ENCODE peak calls at places on chromosomes 2 and 18, in five cellular contexts. One of them, this sample, is unnamed.

GRCh38 chr2:165281387-165281786 is 42.2 kb downstream of the SCN2A start:
- DNase-seq in tibial nerve: no peak
- DNase-seq in foreskin keratinocyte: peak
- DNase-seq in T-helper 9 cell: no peak
- DNase-seq in memory B cell: no peak
- DNase-seq in this sample: no peak

GRCh38 chr2:221347471-221347870 is 224.6 kb downstream of the EPHA4 start:
- DNase-seq in tibial nerve: no peak
- DNase-seq in foreskin keratinocyte: peak
- DNase-seq in T-helper 9 cell: no peak
- DNase-seq in memory B cell: no peak
- DNase-seq in this sample: no peak

GRCh38 chr2:203878060-203878459 is 10.5 kb downstream of the CTLA4 start:
- DNase-seq in tibial nerve: no peak
- DNase-seq in foreskin keratinocyte: peak
- DNase-seq in T-helper 9 cell: no peak
- DNase-seq in memory B cell: no peak
- DNase-seq in this sample: no peak

GRCh38 chr2:73995810-73996209 is 11.1 kb downstream of the TET3 start:
- DNase-seq in tibial nerve: no peak
- DNase-seq in foreskin keratinocyte: no peak
- DNase-seq in T-helper 9 cell: no peak
- DNase-seq in memory B cell: no peak
- DNase-seq in this sample: no peak

GRCh38 chr2:54880428-54880827 is 157.0 kb downstream of the EML6 start:
- DNase-seq in tibial nerve: no peak
- DNase-seq in foreskin keratinocyte: no peak
- DNase-seq in T-helper 9 cell: no peak
- DNase-seq in memory B cell: no peak
- DNase-seq in this sample: no peak

GRCh38 chr18:10560457-10561045 is 34.7 kb downstream of the NAPG start:
- DNase-seq in tibial nerve: peak
- DNase-seq in foreskin keratinocyte: peak
- DNase-seq in T-helper 9 cell: peak
- DNase-seq in memory B cell: peak
- DNase-seq in this sample: peak

GRCh38 chr18:12155996-12156395 is 62.4 kb downstream of the ANKRD62 start:
- DNase-seq in tibial nerve: no peak
- DNase-seq in foreskin keratinocyte: no peak
- DNase-seq in T-helper 9 cell: no peak
- DNase-seq in memory B cell: no peak
- DNase-seq in this sample: no peak

GRCh38 chr2:174117951-174118930 is 130.1 kb downstream of the OLA1 start:
- DNase-seq in tibial nerve: no peak
- DNase-seq in foreskin keratinocyte: peak
- DNase-seq in T-helper 9 cell: no peak
- DNase-seq in memory B cell: no peak
- DNase-seq in this sample: no peak

GRCh38 chr18:13572721-13573120 is 153.6 kb downstream of the FAM210A start:
- DNase-seq in tibial nerve: no peak
- DNase-seq in foreskin keratinocyte: no peak
- DNase-seq in T-helper 9 cell: no peak
- DNase-seq in memory B cell: no peak
- DNase-seq in this sample: no peak

GRCh38 chr2:179661986-179662385 is 199.4 kb downstream of the ZNF385B start:
- DNase-seq in tibial nerve: no peak
- DNase-seq in foreskin keratinocyte: no peak
- DNase-seq in T-helper 9 cell: no peak
- DNase-seq in memory B cell: no peak
- DNase-seq in this sample: no peak

GRCh38 chr2:186503827-186504606 is 18.0 kb downstream of the ZC3H15 start:
- DNase-seq in tibial nerve: no peak
- DNase-seq in foreskin keratinocyte: peak
- DNase-seq in T-helper 9 cell: no peak
- DNase-seq in memory B cell: no peak
- DNase-seq in this sample: no peak

GRCh38 chr18:23438046-23438377 is 15.1 kb upstream of the RIOK3 start:
- DNase-seq in tibial nerve: no peak
- DNase-seq in foreskin keratinocyte: peak
- DNase-seq in T-helper 9 cell: no peak
- DNase-seq in memory B cell: no peak
- DNase-seq in this sample: no peak

GRCh38 chr2:228699400-228699799 is 517.9 kb upstream of the SPHKAP start:
- DNase-seq in tibial nerve: no peak
- DNase-seq in foreskin keratinocyte: peak
- DNase-seq in T-helper 9 cell: no peak
- DNase-seq in memory B cell: no peak
- DNase-seq in this sample: no peak

GRCh38 chr2:112869258-112869842 is 32.8 kb upstream of the IL1B start:
- DNase-seq in tibial nerve: peak
- DNase-seq in foreskin keratinocyte: peak
- DNase-seq in T-helper 9 cell: no peak
- DNase-seq in memory B cell: no peak
- DNase-seq in this sample: no peak

GRCh38 chr2:149735237-149735958 is 147.8 kb upstream of the MMADHC start:
- DNase-seq in tibial nerve: no peak
- DNase-seq in foreskin keratinocyte: no peak
- DNase-seq in T-helper 9 cell: no peak
- DNase-seq in memory B cell: no peak
- DNase-seq in this sample: no peak

GRCh38 chr2:190529486-190530104 is 4.9 kb downstream of the NEMP2 start:
- DNase-seq in tibial nerve: no peak
- DNase-seq in foreskin keratinocyte: no peak
- DNase-seq in T-helper 9 cell: no peak
- DNase-seq in memory B cell: no peak
- DNase-seq in this sample: no peak

GRCh38 chr2:200377774-200378336 is 71.4 kb downstream of the SPATS2L start:
- DNase-seq in tibial nerve: no peak
- DNase-seq in foreskin keratinocyte: no peak
- DNase-seq in T-helper 9 cell: no peak
- DNase-seq in memory B cell: no peak
- DNase-seq in this sample: no peak

GRCh38 chr2:233972941-233973575 is 55.9 kb downstream of the TRPM8 start:
- DNase-seq in tibial nerve: no peak
- DNase-seq in foreskin keratinocyte: peak
- DNase-seq in T-helper 9 cell: no peak
- DNase-seq in memory B cell: no peak
- DNase-seq in this sample: no peak

GRCh38 chr18:59270689-59271257 is 2.5 kb downstream of the RAX start:
- DNase-seq in tibial nerve: no peak
- DNase-seq in foreskin keratinocyte: no peak
- DNase-seq in T-helper 9 cell: no peak
- DNase-seq in memory B cell: no peak
- DNase-seq in this sample: no peak

GRCh38 chr2:1788478-1788959 is 44.2 kb upstream of the PXDN start:
- DNase-seq in tibial nerve: no peak
- DNase-seq in foreskin keratinocyte: no peak
- DNase-seq in T-helper 9 cell: no peak
- DNase-seq in memory B cell: no peak
- DNase-seq in this sample: no peak

GRCh38 chr2:191155608-191156071 is 4.8 kb upstream of the STAT4 start:
- DNase-seq in tibial nerve: no peak
- DNase-seq in foreskin keratinocyte: no peak
- DNase-seq in T-helper 9 cell: no peak
- DNase-seq in memory B cell: no peak
- DNase-seq in this sample: no peak

GRCh38 chr2:237258146-237258545 is 155.8 kb downstream of the COL6A3 start:
- DNase-seq in tibial nerve: no peak
- DNase-seq in foreskin keratinocyte: no peak
- DNase-seq in T-helper 9 cell: no peak
- DNase-seq in memory B cell: no peak
- DNase-seq in this sample: no peak

GRCh38 chr2:204681412-204681811 is 136.1 kb downstream of the PARD3B start:
- DNase-seq in tibial nerve: no peak
- DNase-seq in foreskin keratinocyte: peak
- DNase-seq in T-helper 9 cell: no peak
- DNase-seq in memory B cell: no peak
- DNase-seq in this sample: no peak

GRCh38 chr2:168192839-168193616 is 54.4 kb downstream of the STK39 start:
- DNase-seq in tibial nerve: no peak
- DNase-seq in foreskin keratinocyte: no peak
- DNase-seq in T-helper 9 cell: peak
- DNase-seq in memory B cell: peak
- DNase-seq in this sample: no peak

GRCh38 chr2:451495-451894 is 163.6 kb upstream of the ALKAL2 start:
- DNase-seq in tibial nerve: no peak
- DNase-seq in foreskin keratinocyte: no peak
- DNase-seq in T-helper 9 cell: no peak
- DNase-seq in memory B cell: no peak
- DNase-seq in this sample: no peak

GRCh38 chr2:176035013-176035691 is 33.1 kb upstream of the LNPK start:
- DNase-seq in tibial nerve: no peak
- DNase-seq in foreskin keratinocyte: no peak
- DNase-seq in T-helper 9 cell: no peak
- DNase-seq in memory B cell: no peak
- DNase-seq in this sample: no peak

GRCh38 chr18:64244571-64244970 is 95.7 kb upstream of the LINC00305 start:
- DNase-seq in tibial nerve: no peak
- DNase-seq in foreskin keratinocyte: no peak
- DNase-seq in T-helper 9 cell: no peak
- DNase-seq in memory B cell: no peak
- DNase-seq in this sample: no peak

GRCh38 chr2:161586517-161587167 is 37.6 kb upstream of the SLC4A10 start:
- DNase-seq in tibial nerve: no peak
- DNase-seq in foreskin keratinocyte: peak
- DNase-seq in T-helper 9 cell: no peak
- DNase-seq in memory B cell: no peak
- DNase-seq in this sample: no peak

GRCh38 chr2:232028071-232028470 is 66.6 kb downstream of the DIS3L2 start:
- DNase-seq in tibial nerve: no peak
- DNase-seq in foreskin keratinocyte: no peak
- DNase-seq in T-helper 9 cell: no peak
- DNase-seq in memory B cell: no peak
- DNase-seq in this sample: no peak

GRCh38 chr2:52862801-52863200 is 904.8 kb upstream of the CHAC2 start:
- DNase-seq in tibial nerve: no peak
- DNase-seq in foreskin keratinocyte: peak
- DNase-seq in T-helper 9 cell: no peak
- DNase-seq in memory B cell: no peak
- DNase-seq in this sample: no peak

GRCh38 chr2:59449264-59449663 is 1104.2 kb downstream of the BCL11A start:
- DNase-seq in tibial nerve: no peak
- DNase-seq in foreskin keratinocyte: peak
- DNase-seq in T-helper 9 cell: no peak
- DNase-seq in memory B cell: no peak
- DNase-seq in this sample: no peak

GRCh38 chr2:236871500-236872001 is 214.1 kb upstream of the COPS8 start:
- DNase-seq in tibial nerve: no peak
- DNase-seq in foreskin keratinocyte: peak
- DNase-seq in T-helper 9 cell: no peak
- DNase-seq in memory B cell: no peak
- DNase-seq in this sample: no peak

GRCh38 chr2:39737661-39738060 is 41.4 kb downstream of the THUMPD2 start:
- DNase-seq in tibial nerve: no peak
- DNase-seq in foreskin keratinocyte: no peak
- DNase-seq in T-helper 9 cell: no peak
- DNase-seq in memory B cell: no peak
- DNase-seq in this sample: no peak

GRCh38 chr2:70670626-70671025 is 97.4 kb downstream of the ADD2 start:
- DNase-seq in tibial nerve: no peak
- DNase-seq in foreskin keratinocyte: no peak
- DNase-seq in T-helper 9 cell: no peak
- DNase-seq in memory B cell: no peak
- DNase-seq in this sample: no peak